ENCODE peak calls at places on chromosomes 11 and 22, in five cellular contexts. One of them, this sample, is unnamed.

GRCh38 chr11:21561589-21561988 is 631.3 kb upstream of the ANO5 start:
- DNase-seq in lung: no peak
- DNase-seq in HL-60: no peak
- DNase-seq in psoas muscle: no peak
- DNase-seq in CD4-positive, alpha-beta T cell: no peak
- DNase-seq in this sample: no peak

GRCh38 chr11:104254347-104254746 is 90.4 kb upstream of the PDGFD start:
- DNase-seq in CD4-positive, alpha-beta T cell: no peak
- DNase-seq in HL-60: no peak
- DNase-seq in lung: no peak
- DNase-seq in psoas muscle: no peak
- DNase-seq in this sample: no peak

GRCh38 chr11:336666-337002 is 16.0 kb upstream of the IFITM3 start:
- DNase-seq in lung: no peak
- DNase-seq in HL-60: no peak
- DNase-seq in psoas muscle: no peak
- DNase-seq in CD4-positive, alpha-beta T cell: no peak
- DNase-seq in this sample: no peak

GRCh38 chr22:26289486-26290250 is 120.4 kb downstream of the SEZ6L start:
- DNase-seq in HL-60: no peak
- DNase-seq in lung: no peak
- DNase-seq in CD4-positive, alpha-beta T cell: no peak
- DNase-seq in psoas muscle: no peak
- DNase-seq in this sample: no peak

GRCh38 chr11:88631497-88631896 is 294.0 kb upstream of the CTSC start:
- DNase-seq in psoas muscle: no peak
- DNase-seq in HL-60: no peak
- DNase-seq in lung: no peak
- DNase-seq in CD4-positive, alpha-beta T cell: no peak
- DNase-seq in this sample: no peak

GRCh38 chr11:101459020-101459419 is 124.8 kb downstream of the TRPC6 start:
- DNase-seq in CD4-positive, alpha-beta T cell: no peak
- DNase-seq in psoas muscle: no peak
- DNase-seq in HL-60: no peak
- DNase-seq in lung: no peak
- DNase-seq in this sample: no peak

GRCh38 chr11:46367244-46367915 is 14.1 kb upstream of the MDK start:
- DNase-seq in psoas muscle: peak; percentile 86
- DNase-seq in lung: peak; percentile 62
- DNase-seq in CD4-positive, alpha-beta T cell: peak; percentile 65
- DNase-seq in HL-60: no peak
- DNase-seq in this sample: peak; percentile 72

GRCh38 chr11:59560290-59560701 is 49.0 kb downstream of the OR4D9 start:
- DNase-seq in CD4-positive, alpha-beta T cell: peak; percentile 75
- DNase-seq in HL-60: no peak
- DNase-seq in psoas muscle: peak; percentile 52
- DNase-seq in lung: peak; percentile 60
- DNase-seq in this sample: peak; percentile 69

GRCh38 chr22:30947821-30948454 is 20.6 kb downstream of the MORC2 start:
- DNase-seq in lung: no peak
- DNase-seq in HL-60: no peak
- DNase-seq in CD4-positive, alpha-beta T cell: no peak
- DNase-seq in psoas muscle: no peak
- DNase-seq in this sample: no peak

GRCh38 chr11:17547932-17548331 is 873 bp downstream of the OTOG start:
- DNase-seq in lung: no peak
- DNase-seq in psoas muscle: no peak
- DNase-seq in HL-60: no peak
- DNase-seq in CD4-positive, alpha-beta T cell: no peak
- DNase-seq in this sample: no peak

GRCh38 chr11:77813256-77813655 is 7.3 kb downstream of the RSF1 start:
- DNase-seq in psoas muscle: no peak
- DNase-seq in lung: no peak
- DNase-seq in CD4-positive, alpha-beta T cell: no peak
- DNase-seq in HL-60: no peak
- DNase-seq in this sample: no peak

GRCh38 chr11:1881442-1882264 is 10.0 kb downstream of the PRR33 start:
- DNase-seq in HL-60: no peak
- DNase-seq in psoas muscle: peak; percentile 87
- DNase-seq in CD4-positive, alpha-beta T cell: no peak
- DNase-seq in lung: no peak
- DNase-seq in this sample: no peak

GRCh38 chr22:49962751-49963646 is 2.4 kb downstream of the PIM3 start:
- DNase-seq in lung: peak; percentile 42
- DNase-seq in CD4-positive, alpha-beta T cell: no peak
- DNase-seq in HL-60: no peak
- DNase-seq in psoas muscle: peak; percentile 74
- DNase-seq in this sample: peak; percentile 25

GRCh38 chr22:30337461-30337778 is 10.7 kb upstream of the TBC1D10A start:
- DNase-seq in psoas muscle: peak; percentile 44
- DNase-seq in CD4-positive, alpha-beta T cell: no peak
- DNase-seq in HL-60: no peak
- DNase-seq in lung: no peak
- DNase-seq in this sample: no peak

GRCh38 chr11:98964146-98964545 is 56.6 kb upstream of the CNTN5 start:
- DNase-seq in lung: no peak
- DNase-seq in CD4-positive, alpha-beta T cell: no peak
- DNase-seq in psoas muscle: no peak
- DNase-seq in HL-60: no peak
- DNase-seq in this sample: no peak

GRCh38 chr11:68396526-68396925 is 64.0 kb upstream of the PPP6R3 start:
- DNase-seq in CD4-positive, alpha-beta T cell: no peak
- DNase-seq in HL-60: no peak
- DNase-seq in lung: no peak
- DNase-seq in psoas muscle: peak; percentile 77
- DNase-seq in this sample: no peak

GRCh38 chr22:17489101-17489500 is 74.2 kb upstream of the SLC25A18 start:
- DNase-seq in CD4-positive, alpha-beta T cell: no peak
- DNase-seq in lung: no peak
- DNase-seq in HL-60: no peak
- DNase-seq in psoas muscle: no peak
- DNase-seq in this sample: no peak

GRCh38 chr22:27881404-27881803 is 37.7 kb downstream of the PITPNB start:
- DNase-seq in psoas muscle: no peak
- DNase-seq in CD4-positive, alpha-beta T cell: no peak
- DNase-seq in lung: no peak
- DNase-seq in HL-60: no peak
- DNase-seq in this sample: peak; percentile 35

GRCh38 chr11:116791002-116791812 is 472 bp downstream of the APOA5 start:
- DNase-seq in lung: peak; percentile 82
- DNase-seq in CD4-positive, alpha-beta T cell: peak; percentile 73
- DNase-seq in HL-60: peak; percentile 62
- DNase-seq in psoas muscle: peak; percentile 88
- DNase-seq in this sample: peak; percentile 84

GRCh38 chr11:86942212-86942611 is 13.0 kb downstream of the FZD4 start:
- DNase-seq in psoas muscle: no peak
- DNase-seq in lung: no peak
- DNase-seq in HL-60: no peak
- DNase-seq in CD4-positive, alpha-beta T cell: no peak
- DNase-seq in this sample: no peak

GRCh38 chr11:9615031-9615451 is 41.6 kb downstream of the WEE1 start:
- DNase-seq in CD4-positive, alpha-beta T cell: no peak
- DNase-seq in HL-60: no peak
- DNase-seq in psoas muscle: no peak
- DNase-seq in lung: no peak
- DNase-seq in this sample: no peak
- TF ChIP-seq CTCF in CD4-positive, alpha-beta T cell: no peak
- TF ChIP-seq CTCF in HL-60: no peak
- TF ChIP-seq CTCF in psoas muscle: no peak
- TF ChIP-seq CTCF in lung: no peak
- TF ChIP-seq CTCF in this sample: no peak

DNA sequence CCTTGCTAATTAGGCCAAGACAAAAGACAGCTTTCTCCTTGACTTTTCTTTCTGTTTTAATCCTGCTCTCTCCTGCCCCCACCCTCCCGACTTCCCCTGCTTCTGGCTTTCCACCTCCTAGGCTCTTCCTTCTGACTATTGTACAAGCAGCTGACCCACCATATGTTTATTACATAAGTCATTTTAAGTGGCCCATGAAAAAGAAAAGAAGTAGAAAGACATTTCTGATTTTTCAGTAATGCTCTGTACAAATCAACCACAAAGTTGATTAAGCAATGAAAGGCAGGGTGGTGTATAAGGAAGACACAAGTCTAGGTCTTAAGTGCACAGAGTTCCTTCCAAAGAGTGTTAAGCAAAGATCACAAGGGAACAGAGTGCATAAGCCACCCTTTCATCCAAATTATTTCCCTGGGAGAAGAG is 18.2 kb downstream of the JAML start:
- DNase-seq in lung: no peak
- DNase-seq in HL-60: peak; percentile 89
- DNase-seq in psoas muscle: no peak
- DNase-seq in CD4-positive, alpha-beta T cell: no peak
- DNase-seq in this sample: no peak
- H3K27ac ChIP-seq in lung: no peak overlapping the region
- H3K27ac ChIP-seq in HL-60: peak overlapping the region; percentile 62
- H3K27ac ChIP-seq in psoas muscle: no peak overlapping the region
- H3K27ac ChIP-seq in CD4-positive, alpha-beta T cell: no peak overlapping the region
- H3K27ac ChIP-seq in this sample: peak overlapping the region; percentile 65

DNA sequence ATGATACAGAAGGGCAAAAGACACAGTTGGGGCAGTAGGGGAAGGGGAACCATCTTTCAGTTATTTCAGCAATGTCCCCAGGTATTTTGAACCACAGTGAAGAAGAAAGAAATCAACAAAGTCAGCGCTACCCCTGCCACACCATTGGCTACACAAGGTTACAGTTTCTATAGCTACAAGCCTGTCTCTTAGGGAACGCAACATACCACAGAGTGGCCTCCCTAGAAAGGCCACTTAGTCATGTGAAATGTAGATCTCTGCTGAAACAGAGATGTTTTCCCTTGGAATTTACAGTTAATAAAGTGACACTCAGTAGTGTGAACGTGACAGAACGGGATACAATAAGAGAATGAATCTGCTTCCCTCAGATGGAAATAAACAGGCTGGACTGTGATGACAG is 54.6 kb downstream of the MCHR1 start:
- DNase-seq in lung: no peak
- DNase-seq in CD4-positive, alpha-beta T cell: no peak
- DNase-seq in psoas muscle: no peak
- DNase-seq in HL-60: no peak
- DNase-seq in this sample: no peak
- TF ChIP-seq CTCF in lung: no peak
- TF ChIP-seq CTCF in CD4-positive, alpha-beta T cell: no peak
- TF ChIP-seq CTCF in psoas muscle: no peak
- TF ChIP-seq CTCF in HL-60: no peak
- TF ChIP-seq CTCF in this sample: no peak

GRCh38 chr11:64163951-64164350 is 2.0 kb downstream of the MACROD1 start:
- DNase-seq in CD4-positive, alpha-beta T cell: no peak
- DNase-seq in HL-60: no peak
- DNase-seq in lung: no peak
- DNase-seq in psoas muscle: no peak
- DNase-seq in this sample: no peak

GRCh38 chr11:64164392-64165312 is 1.3 kb downstream of the MACROD1 start:
- DNase-seq in HL-60: peak; percentile 46
- DNase-seq in psoas muscle: peak; percentile 89
- DNase-seq in lung: no peak
- DNase-seq in CD4-positive, alpha-beta T cell: no peak
- DNase-seq in this sample: peak; percentile 36

GRCh38 chr11:64165842-64166635 is at the start of gene MACROD1:
- DNase-seq in psoas muscle: peak; percentile 96
- DNase-seq in HL-60: peak; percentile 89
- DNase-seq in lung: peak; percentile 88
- DNase-seq in CD4-positive, alpha-beta T cell: peak; percentile 51
- DNase-seq in this sample: peak; percentile 94

GRCh38 chr11:64161037-64161436 is 4.9 kb downstream of the MACROD1 start:
- DNase-seq in lung: no peak
- DNase-seq in HL-60: no peak
- DNase-seq in psoas muscle: no peak
- DNase-seq in CD4-positive, alpha-beta T cell: no peak
- DNase-seq in this sample: no peak

DNA sequence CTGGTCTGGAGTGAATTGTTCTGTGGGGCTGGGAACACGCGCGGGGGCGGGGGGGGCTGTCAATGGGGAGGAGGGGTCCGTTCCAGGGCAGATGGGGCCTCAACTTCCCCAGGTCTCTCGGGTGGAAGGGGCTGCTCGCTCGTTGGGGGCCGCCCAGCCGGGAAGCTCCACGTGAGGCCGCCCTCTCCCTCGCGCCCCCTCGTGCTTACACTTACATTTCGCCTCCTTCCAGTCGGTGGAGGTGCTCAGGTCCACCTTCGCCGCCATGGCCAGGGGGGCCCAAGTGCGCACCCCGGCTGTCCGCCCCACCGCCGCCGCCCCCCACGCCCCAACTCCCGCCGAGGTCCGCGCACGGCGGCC is 451 bp downstream of the MACROD1 start:
- DNase-seq in CD4-positive, alpha-beta T cell: no peak
- DNase-seq in psoas muscle: no peak
- DNase-seq in lung: no peak
- DNase-seq in HL-60: no peak
- DNase-seq in this sample: peak; percentile 35
- H3K27ac ChIP-seq in CD4-positive, alpha-beta T cell: no peak overlapping the region
- H3K27ac ChIP-seq in psoas muscle: peak overlapping the region; percentile 98
- H3K27ac ChIP-seq in lung: peak overlapping the region; percentile 57
- H3K27ac ChIP-seq in HL-60: peak overlapping the region; percentile 79
- H3K27ac ChIP-seq in this sample: peak overlapping the region; percentile 87

GRCh38 chr22:38570841-38571364 is 920 bp upstream of the DMC1 start:
- DNase-seq in lung: no peak
- DNase-seq in HL-60: no peak
- DNase-seq in CD4-positive, alpha-beta T cell: peak; percentile 18
- DNase-seq in psoas muscle: peak; percentile 76
- DNase-seq in this sample: peak; percentile 36
- TF ChIP-seq CTCF in lung: no peak
- TF ChIP-seq CTCF in HL-60: no peak
- TF ChIP-seq CTCF in CD4-positive, alpha-beta T cell: no peak
- TF ChIP-seq CTCF in psoas muscle: no peak
- TF ChIP-seq CTCF in this sample: no peak

GRCh38 chr22:24990344-24990905 is 37.9 kb downstream of the KIAA1671 start:
- DNase-seq in HL-60: no peak
- DNase-seq in lung: no peak
- DNase-seq in CD4-positive, alpha-beta T cell: no peak
- DNase-seq in psoas muscle: no peak
- DNase-seq in this sample: no peak
- H3K27ac ChIP-seq in HL-60: no peak overlapping the region
- H3K27ac ChIP-seq in lung: peak overlapping the region; percentile 80
- H3K27ac ChIP-seq in CD4-positive, alpha-beta T cell: no peak overlapping the region
- H3K27ac ChIP-seq in psoas muscle: no peak overlapping the region
- H3K27ac ChIP-seq in this sample: peak overlapping the region; percentile 86

DNA sequence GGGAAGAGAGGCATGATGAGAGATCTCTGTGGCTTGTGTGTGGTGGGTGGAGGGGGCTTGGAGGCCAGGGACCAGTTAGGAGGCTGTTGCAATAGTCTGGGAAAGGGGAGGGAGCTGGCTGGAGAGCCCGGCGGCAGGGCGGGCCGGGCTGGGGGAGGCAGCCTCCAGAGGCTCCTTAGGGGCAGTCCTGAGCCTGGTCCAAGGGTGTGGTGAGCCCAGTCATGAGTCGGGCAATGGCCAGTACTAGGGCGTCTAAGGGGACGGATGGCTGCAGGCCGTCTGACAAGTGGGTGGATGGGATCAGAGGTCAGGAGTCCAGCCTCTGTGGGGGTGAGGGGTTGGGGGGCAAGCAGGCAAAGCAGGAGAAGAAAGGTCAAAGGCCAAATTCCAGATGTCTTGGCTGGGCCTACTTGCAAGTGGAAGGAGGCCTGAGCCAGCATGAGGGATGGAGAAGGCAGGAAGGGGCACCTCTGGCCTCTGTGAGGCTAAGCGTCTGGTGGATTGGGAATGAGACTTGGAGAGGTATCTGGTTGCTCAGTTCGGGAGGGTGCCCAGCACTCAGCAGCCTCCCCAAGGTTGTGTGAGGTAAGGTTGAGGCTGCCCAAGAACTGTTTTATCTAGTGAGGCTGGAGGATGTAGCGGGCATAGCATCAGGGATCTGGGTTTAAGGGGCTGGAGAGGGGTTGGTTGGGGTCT is 6.0 kb upstream of the CD248 start:
- DNase-seq in lung: no peak
- DNase-seq in CD4-positive, alpha-beta T cell: no peak
- DNase-seq in psoas muscle: peak; percentile 91
- DNase-seq in HL-60: no peak
- DNase-seq in this sample: no peak
- TF ChIP-seq CTCF in lung: no peak
- TF ChIP-seq CTCF in CD4-positive, alpha-beta T cell: no peak
- TF ChIP-seq CTCF in psoas muscle: no peak
- TF ChIP-seq CTCF in HL-60: no peak
- TF ChIP-seq CTCF in this sample: no peak

This sample was measured in transverse colon.